ENCODE peak calls at places on chromosomes 5 and 9, in nine cellular contexts. Y is activated CD4-positive, alpha-beta memory T cell treated with anti-CD3 and anti-CD28 coated beads, Interleukin-2, amount 10 ng/mL, durations not matched to agents 7 days and 5 days; R is HEK293T; P is stimulated activated CD4-positive, alpha-beta T cell treated with anti-CD3 and anti-CD28 coated beads, Interleukin-15, amount 100 ng/mL, for 1 hour; Z is EH; T is mammary epithelial cell; B is nephron progenitor cell; I is lung microvascular endothelial cell; O is endodermal cell. F is an unnamed sample.

GRCh38 chr5:180786398-180787005 is 16.1 kb downstream of the MGAT1 start:
- DNase-seq in I (peak; percentile 68), B (no peak), P (no peak), Y (no peak), O (peak; percentile 60), T (no peak), R (no peak), Z (peak; percentile 29), F (no peak)

GRCh38 chr5:59789197-59789596 is 104.3 kb downstream of the PDE4D start:
- DNase-seq in B (no peak), R (no peak), I (peak; percentile 59), Y (no peak), Z (peak; percentile 46), T (no peak), O (no peak), P (no peak), F (peak; percentile 82)

GRCh38 chr9:127424669-127424986 is 446 bp downstream of the ZNF79 start:
- DNase-seq in Z (no peak), T (no peak), P (no peak), I (no peak), O (no peak), B (no peak), R (no peak), Y (no peak), F (peak; percentile 37)

GRCh38 chr5:124742521-124742920 is 3.9 kb downstream of the ZNF608 start:
- DNase-seq in O (no peak), Z (no peak), I (no peak), R (no peak), Y (no peak), T (no peak), B (no peak), P (no peak), F (no peak)

GRCh38 chr9:129312251-129312650 is 134.2 kb upstream of the IER5L start:
- DNase-seq in B (no peak), R (no peak), Y (no peak), Z (no peak), T (no peak), I (no peak), O (no peak), P (no peak), F (no peak)

GRCh38 chr5:169650701-169651331 is 13.7 kb downstream of the DOCK2 start:
- DNase-seq in B (no peak), Y (no peak), O (no peak), I (peak; percentile 89), Z (peak; percentile 86), T (peak; percentile 63), P (no peak), R (no peak), F (no peak)

GRCh38 chr5:81422671-81423070 is 28.7 kb upstream of the ACOT12 start:
- DNase-seq in Y (no peak), T (no peak), I (peak; percentile 62), R (peak; percentile 24), Z (peak; percentile 93), B (no peak), P (no peak), O (no peak), F (peak; percentile 66)

GRCh38 chr5:83865579-83865978 is 144.9 kb upstream of the HAPLN1 start:
- DNase-seq in I (no peak), B (no peak), Y (no peak), R (no peak), Z (no peak), T (no peak), O (no peak), P (no peak), F (no peak)

GRCh38 chr5:157387683-157388093 is 72.3 kb upstream of the NIPAL4 start:
- DNase-seq in P (no peak), Y (no peak), B (no peak), I (peak; percentile 95), T (peak; percentile 52), Z (peak; percentile 98), R (no peak), O (no peak), F (no peak)

GRCh38 chr5:164013077-164013670 is 507.8 kb downstream of the MAT2B start:
- DNase-seq in Y (peak; percentile 22), Z (peak; percentile 27), B (peak; percentile 75), R (peak; percentile 60), T (peak; percentile 51), I (peak; percentile 92), O (peak; percentile 85), P (no peak), F (peak; percentile 83)

GRCh38 chr5:42677156-42677842 is 79.3 kb upstream of the CCDC152 start:
- DNase-seq in T (no peak), R (no peak), Z (no peak), O (no peak), I (no peak), Y (no peak), B (no peak), P (no peak), F (no peak)

GRCh38 chr5:156718985-156719384 is 131.1 kb upstream of the PPP1R2B start:
- DNase-seq in Y (no peak), Z (no peak), B (no peak), O (no peak), R (no peak), I (no peak), P (no peak), T (no peak), F (no peak)

GRCh38 chr5:110785356-110785755 is 46.5 kb downstream of the SLC25A46 start:
- DNase-seq in B (no peak), O (no peak), R (no peak), T (peak; percentile 86), Z (peak; percentile 1), Y (no peak), I (no peak), P (no peak), F (no peak)

GRCh38 chr5:149360262-149360661 is 2.4 kb downstream of the PCYOX1L start:
- DNase-seq in Z (no peak), R (no peak), T (no peak), O (peak; percentile 15), I (no peak), P (no peak), B (no peak), Y (no peak), F (no peak)

GRCh38 chr5:154371687-154372086 is 74.1 kb upstream of the SAP30L start:
- DNase-seq in I (peak; percentile 37), Y (no peak), Z (peak; percentile 84), O (no peak), P (no peak), T (peak; percentile 65), B (no peak), R (no peak), F (no peak)

GRCh38 chr5:95863383-95863757 is 40.8 kb upstream of the GLRX start:
- DNase-seq in I (no peak), O (no peak), T (no peak), P (no peak), Y (no peak), B (no peak), Z (peak; percentile 61), R (no peak), F (no peak)

GRCh38 chr5:159181152-159181551 is 28.2 kb downstream of the RNF145 start:
- DNase-seq in I (no peak), Z (peak; percentile 52), O (no peak), B (no peak), P (no peak), T (no peak), R (no peak), Y (no peak), F (no peak)

GRCh38 chr9:98185611-98186171 is 6.7 kb downstream of the CORO2A start:
- DNase-seq in O (no peak), I (no peak), T (no peak), Y (no peak), R (no peak), B (no peak), Z (no peak), P (no peak), F (no peak)

GRCh38 chr5:96743065-96743768 is 64.5 kb downstream of the ERAP1 start:
- DNase-seq in R (no peak), O (no peak), Z (peak; percentile 67), P (no peak), T (peak; percentile 46), Y (no peak), I (peak; percentile 86), B (no peak), F (no peak)

GRCh38 chr9:130763585-130764200 is 70.1 kb downstream of the EXOSC2 start:
- DNase-seq in Z (no peak), Y (no peak), P (no peak), I (no peak), O (no peak), T (no peak), B (no peak), R (no peak), F (no peak)

GRCh38 chr5:15286659-15287058 is 213.3 kb upstream of the FBXL7 start:
- DNase-seq in T (no peak), Y (no peak), P (no peak), O (peak; percentile 59), R (no peak), I (no peak), B (no peak), Z (peak; percentile 15), F (peak; percentile 30)

GRCh38 chr5:77180167-77181081 is 30.1 kb upstream of the PDE8B start:
- DNase-seq in Y (no peak), I (no peak), R (no peak), O (peak; percentile 74), Z (peak; percentile 4), T (no peak), P (no peak), B (peak; percentile 53), F (no peak)

GRCh38 chr9:36450110-36450732 is 50.2 kb upstream of the RNF38 start:
- DNase-seq in B (peak; percentile 10), I (peak; percentile 59), Y (no peak), T (peak; percentile 26), P (no peak), Z (peak; percentile 59), R (peak; percentile 48), O (no peak), F (peak; percentile 75)

GRCh38 chr5:143001764-143002351 is 231.7 kb downstream of the ARHGAP26 start:
- DNase-seq in Y (peak; percentile 42), T (peak; percentile 42), R (no peak), Z (peak; percentile 83), I (peak; percentile 80), B (no peak), P (no peak), O (no peak), F (no peak)

GRCh38 chr9:3733039-3733408 is 207.2 kb upstream of the RFX3 start:
- DNase-seq in O (no peak), R (no peak), B (no peak), Y (no peak), Z (no peak), T (no peak), P (no peak), I (no peak), F (no peak)

GRCh38 chr9:125462766-125463384 is 201.2 kb downstream of the GAPVD1 start:
- DNase-seq in Z (no peak), Y (no peak), R (no peak), T (no peak), P (no peak), B (no peak), I (peak; percentile 82), O (no peak), F (peak; percentile 17)

GRCh38 chr9:128947423-128948310 is at the start of the genes DOLK and NUP188:
- DNase-seq in B (peak; percentile 100), Z (peak; percentile 91), R (peak; percentile 99), Y (peak; percentile 98), I (peak; percentile 93), T (peak; percentile 92), O (peak; percentile 99), P (peak; percentile 98), F (peak; percentile 89)

GRCh38 chr5:175059687-175060194 is 335.4 kb downstream of the MSX2 start:
- DNase-seq in P (no peak), Z (peak; percentile 54), B (peak; percentile 71), I (no peak), R (peak; percentile 38), T (no peak), O (peak; percentile 92), Y (peak; percentile 30), F (peak; percentile 3)

GRCh38 chr5:173864126-173865075 is 23.7 kb upstream of the CPEB4 start:
- DNase-seq in Z (no peak), I (no peak), R (no peak), T (no peak), Y (no peak), P (no peak), O (no peak), B (no peak), F (no peak)

GRCh38 chr9:121884057-121884512 is 209.0 kb downstream of the TTLL11 start:
- DNase-seq in R (no peak), B (peak; percentile 67), Y (no peak), O (peak; percentile 62), T (no peak), Z (no peak), P (no peak), I (no peak), F (no peak)

GRCh38 chr9:22050924-22051323 is 41.8 kb upstream of the CDKN2B start:
- DNase-seq in Y (no peak), P (no peak), O (no peak), T (no peak), B (no peak), Z (no peak), R (no peak), I (peak; percentile 82), F (no peak)